ENCODE peak calls at places on chromosomes 1 and 21, in six cellular contexts. B is PC-9, L is gastrocnemius medialis, V is heart left ventricle, E is aorta, Y is HCT116. X is an unnamed sample. For H3K4me1 and H3K27me3, the result is how much of the 10 kb centered on the place peaks cover.

GRCh38 chr21:26513212-26513611 is 59.9 kb downstream of the CYYR1 start:
- DNase-seq in Y (no peak), B (no peak), E (peak), L (no peak), V (no peak), X (no peak)

GRCh38 chr1:15370781-15371467 is 38.8 kb upstream of the EFHD2 start:
- DNase-seq in E (no peak), V (peak), B (no peak), Y (no peak), L (no peak), X (no peak)

GRCh38 chr1:168469690-168470089 is 74.1 kb downstream of the XCL2 start:
- DNase-seq in B (peak), L (peak), V (peak), E (no peak), Y (peak), X (peak)

GRCh38 chr1:94973271-94973922 is 46.5 kb upstream of the CNN3 start:
- DNase-seq in Y (no peak), V (no peak), L (no peak), E (no peak), B (no peak), X (no peak)

GRCh38 chr1:41995441-41996130 is 76.9 kb upstream of the HIVEP3 start:
- DNase-seq in V (no peak), Y (no peak), B (no peak), E (no peak), L (no peak), X (no peak)

GRCh38 chr1:145962157-145963102 is 1.9 kb downstream of the ANKRD34A start:
- DNase-seq in E (peak), Y (no peak), L (no peak), V (peak), B (no peak), X (peak)

GRCh38 chr1:54442185-54442584 is 36.0 kb upstream of the SSBP3 start:
- DNase-seq in L (no peak), E (no peak), V (no peak), Y (no peak), B (no peak), X (no peak)

GRCh38 chr1:90707363-90707710 is 9.8 kb downstream of the BARHL2 start:
- DNase-seq in E (peak), L (no peak), B (peak), V (no peak), Y (no peak), X (no peak)

GRCh38 chr1:159800177-159800935 is 1.8 kb upstream of the FCRL6 start:
- DNase-seq in L (no peak), B (no peak), E (no peak), Y (no peak), V (no peak), X (no peak)

GRCh38 chr1:93461236-93461635 is 13.3 kb downstream of the FNBP1L start:
- DNase-seq in V (no peak), B (no peak), L (no peak), Y (no peak), E (no peak), X (no peak)

GRCh38 chr1:81912383-81912782 is 111.6 kb downstream of the ADGRL2 start:
- DNase-seq in L (no peak), V (no peak), E (no peak), B (no peak), Y (no peak), X (no peak)

GRCh38 chr1:17437260-17438175 is 2.0 kb downstream of the RCC2 start:
- DNase-seq in Y (no peak), L (no peak), E (peak), V (peak), B (peak), X (no peak)

GRCh38 chr1:45221716-45222115 is 15.3 kb upstream of the ZSWIM5 start:
- DNase-seq in B (peak), L (no peak), V (no peak), Y (no peak), E (no peak), X (no peak)

GRCh38 chr1:201206152-201206551 is 15.5 kb downstream of the IGFN1 start:
- DNase-seq in E (no peak), L (no peak), Y (no peak), V (no peak), B (no peak), X (no peak)

GRCh38 chr1:158732524-158732923 is 12.0 kb upstream of the OR6K3 start:
- DNase-seq in B (no peak), E (no peak), Y (no peak), V (no peak), L (no peak), X (no peak)

GRCh38 chr1:114428083-114428754 is 82.8 kb downstream of the TRIM33 start:
- DNase-seq in B (peak), V (no peak), L (no peak), E (no peak), Y (no peak), X (no peak)

GRCh38 chr21:16388291-16388690 is 658.5 kb downstream of the USP25 start:
- DNase-seq in B (no peak), Y (no peak), V (no peak), E (no peak), L (no peak), X (no peak)

GRCh38 chr1:28871631-28872401 is 42.6 kb upstream of the EPB41 start:
- DNase-seq in Y (no peak), E (no peak), B (no peak), L (no peak), V (no peak), X (no peak)

GRCh38 chr1:61247881-61248752 is 165.8 kb downstream of the NFIA start:
- DNase-seq in E (no peak), Y (no peak), L (no peak), B (no peak), V (no peak), X (no peak)

GRCh38 chr1:114236517-114236916 is 82.8 kb upstream of the SYT6 start:
- DNase-seq in E (no peak), Y (no peak), B (no peak), L (no peak), V (no peak), X (no peak)

GRCh38 chr21:25424674-25425073 is 182.6 kb downstream of the MRPL39 start:
- DNase-seq in B (no peak), E (no peak), Y (no peak), L (no peak), V (no peak), X (no peak)

GRCh38 chr1:221263831-221264767 is 384.9 kb downstream of the HLX start:
- DNase-seq in L (peak), V (no peak), E (no peak), B (peak), Y (peak), X (peak)

GRCh38 chr1:236143104-236143948 is 987 bp downstream of the GPR137B start:
- DNase-seq in E (no peak), V (no peak), B (no peak), Y (no peak), L (no peak), X (no peak)

GRCh38 chr1:226602186-226603029 is 53.8 kb downstream of the STUM start:
- DNase-seq in E (peak), V (peak), B (no peak), Y (no peak), L (peak), X (no peak)

GRCh38 chr1:177975588-177976495 is 6.0 kb upstream of the SEC16B start:
- DNase-seq in L (no peak), V (no peak), E (no peak), Y (no peak), B (no peak), X (no peak)

GRCh38 chr1:64508521-64509096 is 38.7 kb downstream of the CACHD1 start:
- DNase-seq in Y (no peak), B (no peak), V (no peak), E (no peak), L (no peak), X (no peak)

GRCh38 chr1:204507317-204508105 is 8.7 kb upstream of the MDM4 start:
- DNase-seq in L (no peak), Y (no peak), B (peak), V (no peak), E (no peak), X (no peak)

GRCh38 chr1:158969166-158969565 is 37.8 kb downstream of the PYHIN1 start:
- DNase-seq in E (no peak), B (no peak), Y (no peak), V (no peak), L (no peak), X (no peak)

GRCh38 chr1:200392625-200393185 is 17.1 kb downstream of the ZNF281 start:
- DNase-seq in Y (no peak), L (no peak), B (no peak), E (no peak), V (no peak), X (no peak)

GRCh38 chr21:39938086-39938611 is 70.9 kb downstream of the PCP4 start:
- DNase-seq in L (no peak), V (no peak), E (no peak), B (no peak), Y (no peak), X (no peak)

GRCh38 chr1:55146781-55147180 is 68.4 kb downstream of the USP24 start:
- DNase-seq in B (no peak), V (no peak), Y (no peak), E (no peak), L (no peak), X (no peak)

GRCh38 chr1:108686609-108687313 is 5.3 kb upstream of the PRPF38B start:
- DNase-seq in Y (no peak), B (no peak), V (no peak), L (no peak), E (no peak), X (no peak)

GRCh38 chr1:214271174-214271858 is 9.6 kb upstream of the SMYD2 start:
- DNase-seq in E (no peak), B (no peak), V (no peak), Y (no peak), L (no peak), X (no peak)

DNA sequence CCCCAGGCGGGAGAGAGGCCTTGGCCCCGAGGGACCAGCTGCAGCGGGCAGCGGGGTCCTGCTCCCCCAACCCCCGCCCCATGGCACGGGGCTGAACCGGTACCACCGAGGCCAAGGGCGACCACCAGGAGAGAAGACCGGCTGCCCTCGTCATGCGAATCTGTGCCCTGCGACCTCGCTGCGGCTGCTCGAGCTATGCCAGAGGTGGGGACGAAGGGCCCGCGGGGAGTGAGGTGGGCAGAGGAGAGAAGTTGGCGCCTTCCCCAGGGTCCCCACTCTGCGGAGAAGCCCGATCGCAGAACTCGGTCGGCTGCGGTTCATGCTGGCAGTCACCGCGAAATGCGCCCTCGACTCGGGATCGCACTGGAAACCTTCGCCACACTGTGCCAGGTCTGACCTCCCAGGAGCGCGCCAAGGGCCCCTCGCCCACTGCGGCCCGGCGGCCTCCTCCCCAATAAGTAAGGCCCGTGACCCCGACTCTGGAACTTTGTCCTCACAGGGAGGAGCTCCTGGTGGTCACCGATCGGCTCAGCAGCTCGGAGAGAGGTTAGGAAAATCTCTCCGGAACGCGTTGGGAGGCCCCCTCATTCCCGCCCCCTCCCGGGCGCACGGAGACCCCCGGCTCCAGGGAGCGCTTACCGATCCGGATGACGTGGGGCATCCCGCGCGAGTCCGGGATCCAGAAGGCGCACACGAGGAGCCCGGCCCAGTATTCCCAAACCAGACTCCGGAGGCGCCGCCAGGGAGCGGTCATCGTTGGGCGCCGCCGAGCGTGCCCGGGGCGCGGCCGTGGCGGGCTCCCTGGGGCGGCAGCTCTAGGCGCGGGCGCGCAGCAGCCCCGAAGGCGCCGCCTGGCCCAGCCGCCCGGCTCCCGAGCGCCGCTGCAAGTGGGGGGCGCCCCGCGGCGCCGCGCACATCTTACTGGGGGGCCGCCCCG is 692 bp downstream of the GRIK3 start:
- DNase-seq in E (no peak), Y (no peak), L (no peak), B (no peak), V (no peak), X (no peak)
- H3K4me1 ChIP-seq in E (under half), Y (under half), L (under half), B (under half), V (under half), X (under half)

GRCh38 chr1:156211243-156211642 is 1.6 kb upstream of the PMF1 start:
- DNase-seq in B (no peak), V (no peak), L (no peak), Y (no peak), E (no peak), X (no peak)
- H3K27me3 ChIP-seq in B (under half), V (under half), L (under half), Y (under half), E (under half), X (under half)

GRCh38 chr1:216184281-216184680 is 239.0 kb downstream of the USH2A start:
- DNase-seq in Y (no peak), V (no peak), B (no peak), E (no peak), L (no peak), X (no peak)
- H3K27ac ChIP-seq in Y (no peak), V (no peak), B (no peak), E (no peak), L (no peak), X (no peak)

DNA sequence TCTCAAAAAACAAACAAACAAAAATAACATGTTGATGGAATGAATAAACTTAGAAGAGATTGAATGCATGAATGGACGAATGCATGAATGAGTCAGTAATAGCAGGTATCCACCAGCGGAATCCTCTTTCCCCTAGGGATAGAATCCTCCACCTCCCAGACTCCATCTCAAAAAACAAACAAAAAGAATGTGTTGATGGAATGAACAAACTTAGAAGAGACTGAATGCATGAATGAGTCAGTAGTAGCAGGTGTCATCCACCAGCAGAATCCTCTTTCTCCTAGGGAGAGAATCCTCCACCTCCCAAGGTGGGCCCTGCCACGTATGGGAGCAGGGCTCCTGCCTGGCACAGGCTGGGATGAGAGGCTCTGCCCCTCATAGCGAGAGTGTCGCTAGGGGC is 26.8 kb upstream of the RNF19B start:
- DNase-seq in B (no peak), V (no peak), Y (no peak), L (no peak), E (no peak), X (no peak)
- H3K4me1 ChIP-seq in B (half or more), V (under half), Y (half or more), L (under half), E (under half), X (half or more)

GRCh38 chr1:53061123-53061858 is 722 bp upstream of the PODN start:
- DNase-seq in V (peak), E (no peak), L (no peak), B (no peak), Y (no peak), X (peak)

GRCh38 chr1:53060580-53060979 is 1.4 kb upstream of the PODN start:
- DNase-seq in V (no peak), L (no peak), E (no peak), B (no peak), Y (no peak), X (peak)

GRCh38 chr1:53061859-53062714 is at the start of gene PODN:
- DNase-seq in E (peak), L (no peak), B (no peak), Y (no peak), V (peak), X (peak)

GRCh38 chr1:53051676-53052075 is 10.3 kb upstream of the PODN start:
- DNase-seq in E (no peak), Y (no peak), B (no peak), V (no peak), L (no peak), X (no peak)

GRCh38 chr1:53057134-53057533 is 4.9 kb upstream of the PODN start:
- DNase-seq in L (no peak), B (no peak), V (no peak), Y (no peak), E (no peak), X (no peak)
- H3K27me3 ChIP-seq in L (under half), B (under half), V (under half), Y (under half), E (under half), X (under half)

GRCh38 chr21:27571706-27572105 is 604.8 kb upstream of the ADAMTS5 start:
- DNase-seq in E (no peak), B (no peak), Y (no peak), L (no peak), V (no peak), X (no peak)

GRCh38 chr21:27572681-27573080 is 605.8 kb upstream of the ADAMTS5 start:
- DNase-seq in L (no peak), E (no peak), Y (no peak), B (no peak), V (no peak), X (no peak)

GRCh38 chr21:27570306-27570868 is 603.5 kb upstream of the ADAMTS5 start:
- DNase-seq in Y (no peak), V (peak), E (peak), B (no peak), L (peak), X (peak)

GRCh38 chr21:27569091-27569490 is 602.2 kb upstream of the ADAMTS5 start:
- DNase-seq in V (no peak), Y (no peak), B (no peak), L (no peak), E (no peak), X (no peak)

GRCh38 chr21:27569831-27570230 is 602.9 kb upstream of the ADAMTS5 start:
- DNase-seq in V (no peak), E (no peak), L (no peak), Y (no peak), B (no peak), X (no peak)
- H3K27ac ChIP-seq in V (no peak), E (peak), L (peak), Y (no peak), B (no peak), X (peak)

X was measured in right atrium auricular region.